ENCODE peak calls at places on chromosome 15, in nine cellular contexts. One of them, this sample, is unnamed.

GRCh38 chr15:98333206-98333605 is 315.1 kb upstream of the IGF1R start:
- DNase-seq in GDM1: no peak
- DNase-seq in RWPE1: no peak
- DNase-seq in GM03348: no peak
- DNase-seq in stimulated activated naive CD4-positive, alpha-beta T cell treated with Interleukin-2 at 50 U/mL for 16 hours: no peak
- DNase-seq in iris pigment epithelial cell: no peak
- DNase-seq in adipocyte: no peak
- DNase-seq in T-cell: no peak
- DNase-seq in upper lobe of left lung: peak
- DNase-seq in this sample: no peak

GRCh38 chr15:68606332-68606731 is 27.5 kb downstream of the CORO2B start:
- DNase-seq in GDM1: no peak
- DNase-seq in RWPE1: no peak
- DNase-seq in GM03348: no peak
- DNase-seq in stimulated activated naive CD4-positive, alpha-beta T cell treated with Interleukin-2 at 50 U/mL for 16 hours: no peak
- DNase-seq in iris pigment epithelial cell: no peak
- DNase-seq in adipocyte: no peak
- DNase-seq in T-cell: no peak
- DNase-seq in upper lobe of left lung: no peak
- DNase-seq in this sample: no peak

GRCh38 chr15:49946681-49947080 is 172.4 kb downstream of the ATP8B4 start:
- DNase-seq in GDM1: no peak
- DNase-seq in RWPE1: no peak
- DNase-seq in GM03348: no peak
- DNase-seq in stimulated activated naive CD4-positive, alpha-beta T cell treated with Interleukin-2 at 50 U/mL for 16 hours: no peak
- DNase-seq in iris pigment epithelial cell: no peak
- DNase-seq in adipocyte: no peak
- DNase-seq in T-cell: no peak
- DNase-seq in upper lobe of left lung: no peak
- DNase-seq in this sample: no peak

GRCh38 chr15:52417501-52417900 is 111.2 kb downstream of the MYO5A start:
- DNase-seq in GDM1: no peak
- DNase-seq in RWPE1: peak
- DNase-seq in GM03348: no peak
- DNase-seq in stimulated activated naive CD4-positive, alpha-beta T cell treated with Interleukin-2 at 50 U/mL for 16 hours: no peak
- DNase-seq in iris pigment epithelial cell: peak
- DNase-seq in adipocyte: no peak
- DNase-seq in T-cell: no peak
- DNase-seq in upper lobe of left lung: no peak
- DNase-seq in this sample: no peak

GRCh38 chr15:70494861-70495571 is 268.3 kb downstream of the UACA start:
- DNase-seq in GDM1: peak
- DNase-seq in RWPE1: peak
- DNase-seq in GM03348: peak
- DNase-seq in stimulated activated naive CD4-positive, alpha-beta T cell treated with Interleukin-2 at 50 U/mL for 16 hours: peak
- DNase-seq in iris pigment epithelial cell: peak
- DNase-seq in adipocyte: peak
- DNase-seq in T-cell: no peak
- DNase-seq in upper lobe of left lung: no peak
- DNase-seq in this sample: no peak

GRCh38 chr15:101156509-101157159 is 95.2 kb downstream of the CHSY1 start:
- DNase-seq in GDM1: no peak
- DNase-seq in RWPE1: no peak
- DNase-seq in GM03348: no peak
- DNase-seq in stimulated activated naive CD4-positive, alpha-beta T cell treated with Interleukin-2 at 50 U/mL for 16 hours: no peak
- DNase-seq in iris pigment epithelial cell: no peak
- DNase-seq in adipocyte: peak
- DNase-seq in T-cell: no peak
- DNase-seq in upper lobe of left lung: peak
- DNase-seq in this sample: no peak

GRCh38 chr15:41558400-41559238 is at the start of gene TYRO3:
- DNase-seq in GDM1: peak
- DNase-seq in RWPE1: peak
- DNase-seq in GM03348: peak
- DNase-seq in stimulated activated naive CD4-positive, alpha-beta T cell treated with Interleukin-2 at 50 U/mL for 16 hours: peak
- DNase-seq in iris pigment epithelial cell: peak
- DNase-seq in adipocyte: peak
- DNase-seq in T-cell: peak
- DNase-seq in upper lobe of left lung: peak
- DNase-seq in this sample: peak

GRCh38 chr15:71357357-71357756 is 242.1 kb downstream of the THSD4 start:
- DNase-seq in GDM1: no peak
- DNase-seq in RWPE1: no peak
- DNase-seq in GM03348: no peak
- DNase-seq in stimulated activated naive CD4-positive, alpha-beta T cell treated with Interleukin-2 at 50 U/mL for 16 hours: no peak
- DNase-seq in iris pigment epithelial cell: no peak
- DNase-seq in adipocyte: peak
- DNase-seq in T-cell: no peak
- DNase-seq in upper lobe of left lung: peak
- DNase-seq in this sample: no peak

GRCh38 chr15:68371851-68372250 is 60.1 kb downstream of the ITGA11 start:
- DNase-seq in GDM1: no peak
- DNase-seq in RWPE1: no peak
- DNase-seq in GM03348: no peak
- DNase-seq in stimulated activated naive CD4-positive, alpha-beta T cell treated with Interleukin-2 at 50 U/mL for 16 hours: no peak
- DNase-seq in iris pigment epithelial cell: no peak
- DNase-seq in adipocyte: no peak
- DNase-seq in T-cell: no peak
- DNase-seq in upper lobe of left lung: no peak
- DNase-seq in this sample: no peak

GRCh38 chr15:80970018-80970657 is 19.5 kb downstream of the MESD start:
- DNase-seq in GDM1: no peak
- DNase-seq in RWPE1: peak
- DNase-seq in GM03348: peak
- DNase-seq in stimulated activated naive CD4-positive, alpha-beta T cell treated with Interleukin-2 at 50 U/mL for 16 hours: peak
- DNase-seq in iris pigment epithelial cell: peak
- DNase-seq in adipocyte: peak
- DNase-seq in T-cell: peak
- DNase-seq in upper lobe of left lung: no peak
- DNase-seq in this sample: peak

GRCh38 chr15:37014137-37014536 is 86.2 kb downstream of the MEIS2 start:
- DNase-seq in GDM1: no peak
- DNase-seq in RWPE1: no peak
- DNase-seq in GM03348: peak
- DNase-seq in stimulated activated naive CD4-positive, alpha-beta T cell treated with Interleukin-2 at 50 U/mL for 16 hours: no peak
- DNase-seq in iris pigment epithelial cell: peak
- DNase-seq in adipocyte: peak
- DNase-seq in T-cell: no peak
- DNase-seq in upper lobe of left lung: no peak
- DNase-seq in this sample: no peak

GRCh38 chr15:53837263-53837662 is 77.8 kb upstream of the WDR72 start:
- DNase-seq in GDM1: no peak
- DNase-seq in RWPE1: no peak
- DNase-seq in GM03348: no peak
- DNase-seq in stimulated activated naive CD4-positive, alpha-beta T cell treated with Interleukin-2 at 50 U/mL for 16 hours: no peak
- DNase-seq in iris pigment epithelial cell: no peak
- DNase-seq in adipocyte: no peak
- DNase-seq in T-cell: no peak
- DNase-seq in upper lobe of left lung: no peak
- DNase-seq in this sample: no peak

GRCh38 chr15:40328176-40328575 is 4.7 kb downstream of the INAFM2 start:
- DNase-seq in GDM1: no peak
- DNase-seq in RWPE1: peak
- DNase-seq in GM03348: peak
- DNase-seq in stimulated activated naive CD4-positive, alpha-beta T cell treated with Interleukin-2 at 50 U/mL for 16 hours: no peak
- DNase-seq in iris pigment epithelial cell: peak
- DNase-seq in adipocyte: peak
- DNase-seq in T-cell: no peak
- DNase-seq in upper lobe of left lung: no peak
- DNase-seq in this sample: no peak

This sample was measured in T-helper 1 cell.